ENCODE peak calls at places on chromosomes 16 and 17, in eight cellular contexts. K, D, I, Y, X, T, G and H are unnamed samples.

GRCh38 chr16:3101018-3101840 is 2.1 kb upstream of the ZSCAN10 start:
- DNase-seq in D (no peak), T (no peak), I (peak), G (no peak), X (peak), Y (peak), K (no peak), H (no peak)

GRCh38 chr17:34006126-34006525 is 249.0 kb upstream of the CCL2 start:
- DNase-seq in G (no peak), T (no peak), Y (no peak), I (no peak), D (no peak), K (no peak), X (no peak), H (no peak)

GRCh38 chr16:12062343-12063003 is 85.9 kb downstream of the SNX29 start:
- DNase-seq in I (no peak), D (no peak), G (peak), K (no peak), T (peak), Y (no peak), X (peak), H (no peak)

GRCh38 chr16:12349950-12350842 is 373.7 kb downstream of the SNX29 start:
- DNase-seq in T (no peak), K (no peak), X (no peak), G (no peak), I (no peak), D (no peak), Y (no peak), H (no peak)

GRCh38 chr16:81780350-81780749 is 1.3 kb downstream of the PLCG2 start:
- DNase-seq in Y (no peak), I (no peak), G (no peak), T (no peak), K (no peak), X (no peak), D (no peak), H (no peak)

GRCh38 chr17:5788266-5788900 is 204.1 kb upstream of the NLRP1 start:
- DNase-seq in Y (no peak), D (no peak), G (no peak), I (no peak), T (no peak), X (no peak), K (no peak), H (no peak)

GRCh38 chr17:2862197-2862596 is 66.0 kb downstream of the RAP1GAP2 start:
- DNase-seq in Y (no peak), T (no peak), D (no peak), K (no peak), G (no peak), X (no peak), I (no peak), H (no peak)

GRCh38 chr17:19781488-19782458 is 33.7 kb upstream of the ALDH3A1 start:
- DNase-seq in I (no peak), D (no peak), Y (no peak), T (no peak), K (no peak), G (no peak), X (no peak), H (no peak)

GRCh38 chr17:45841098-45841497 is 3.6 kb upstream of the SPPL2C start:
- DNase-seq in T (no peak), K (no peak), D (no peak), I (no peak), G (no peak), Y (no peak), X (no peak), H (no peak)

GRCh38 chr16:81889896-81890634 is 111.0 kb downstream of the PLCG2 start:
- DNase-seq in I (peak), Y (peak), X (peak), K (peak), G (no peak), D (peak), T (no peak), H (peak)